ENCODE peak calls at places on chromosomes 2 and 18, in nine cellular contexts. N is right lobe of liver; G is left ventricle myocardium inferior; D is spleen; Y is GM23248; T is effector memory CD4-positive, alpha-beta T cell; O is Panc1; E is OCI-LY7; U is AG04450. X is an unnamed sample. For H3K9me3, the result is how much of the 10 kb centered on the place peaks cover.

GRCh38 chr2:228181098-228182019 is at the start of gene SPHKAP:
- DNase-seq in N (no peak), G (peak), D (peak), Y (peak), T (no peak), O (no peak), E (no peak), U (no peak), X (no peak)

GRCh38 chr2:214649440-214650205 is 159.9 kb downstream of the BARD1 start:
- DNase-seq in N (no peak), G (no peak), D (no peak), Y (peak), T (no peak), O (no peak), E (no peak), U (no peak), X (no peak)

GRCh38 chr2:69309336-69310048 is 77.5 kb downstream of the GFPT1 start:
- DNase-seq in N (no peak), G (peak), D (no peak), Y (peak), T (no peak), O (no peak), E (no peak), U (no peak), X (no peak)

GRCh38 chr18:5317186-5317585 is 21.7 kb upstream of the ZBTB14 start:
- DNase-seq in N (no peak), G (no peak), D (no peak), Y (peak), T (no peak), O (no peak), E (no peak), U (no peak), X (no peak)

GRCh38 chr2:241795021-241795999 is 13.7 kb upstream of the NEU4 start:
- DNase-seq in N (no peak), G (peak), D (no peak), Y (no peak), T (no peak), O (no peak), E (no peak), U (no peak), X (no peak)

GRCh38 chr2:237790353-237790752 is 8.2 kb upstream of the RBM44 start:
- DNase-seq in N (no peak), G (no peak), D (no peak), Y (peak), T (no peak), O (no peak), E (no peak), U (peak), X (no peak)

GRCh38 chr2:238501311-238501710 is 74.6 kb downstream of the ASB1 start:
- DNase-seq in N (no peak), G (no peak), D (peak), Y (no peak), T (no peak), O (no peak), E (no peak), U (no peak), X (no peak)

GRCh38 chr2:25280066-25280687 is 61.5 kb downstream of the DNMT3A start:
- DNase-seq in N (no peak), G (no peak), D (no peak), Y (no peak), T (no peak), O (no peak), E (no peak), U (no peak), X (peak)

GRCh38 chr18:66819235-66819634 is 215.3 kb upstream of the CDH19 start:
- DNase-seq in N (no peak), G (no peak), D (no peak), Y (no peak), T (no peak), O (no peak), E (no peak), U (no peak), X (no peak)

GRCh38 chr2:14626873-14627272 is 5.6 kb upstream of the LRATD1 start:
- DNase-seq in N (no peak), G (no peak), D (no peak), Y (no peak), T (no peak), O (no peak), E (no peak), U (no peak), X (peak)

GRCh38 chr2:8754056-8754790 is 72.4 kb downstream of the ID2 start:
- DNase-seq in N (no peak), G (no peak), D (no peak), Y (peak), T (no peak), O (no peak), E (no peak), U (no peak), X (no peak)

GRCh38 chr18:10715791-10716190 is 190.0 kb downstream of the NAPG start:
- DNase-seq in N (no peak), G (no peak), D (no peak), Y (peak), T (no peak), O (no peak), E (no peak), U (no peak), X (no peak)

GRCh38 chr18:80172056-80172455 is 63.0 kb downstream of the ADNP2 start:
- DNase-seq in N (no peak), G (no peak), D (no peak), Y (no peak), T (no peak), O (no peak), E (no peak), U (no peak), X (no peak)

GRCh38 chr2:196399736-196400691 is 228.6 kb upstream of the STK17B start:
- DNase-seq in N (no peak), G (no peak), D (no peak), Y (peak), T (no peak), O (peak), E (no peak), U (peak), X (no peak)

GRCh38 chr2:7592618-7593140 is 675.5 kb downstream of the RNF144A start:
- DNase-seq in N (no peak), G (no peak), D (no peak), Y (no peak), T (no peak), O (no peak), E (no peak), U (no peak), X (no peak)

GRCh38 chr2:60296219-60296955 is 257.1 kb downstream of the BCL11A start:
- DNase-seq in N (no peak), G (no peak), D (no peak), Y (no peak), T (no peak), O (no peak), E (no peak), U (no peak), X (no peak)

GRCh38 chr2:64325852-64326577 is 127.9 kb upstream of the LGALSL start:
- DNase-seq in N (no peak), G (no peak), D (no peak), Y (no peak), T (no peak), O (no peak), E (peak), U (no peak), X (no peak)

GRCh38 chr2:59690849-59691248 is 862.6 kb downstream of the BCL11A start:
- DNase-seq in N (no peak), G (peak), D (no peak), Y (no peak), T (no peak), O (no peak), E (no peak), U (no peak), X (no peak)

GRCh38 chr2:67865871-67866386 is 196.9 kb downstream of the C1D start:
- DNase-seq in N (no peak), G (no peak), D (no peak), Y (no peak), T (no peak), O (no peak), E (no peak), U (no peak), X (no peak)

GRCh38 chr2:62568983-62569837 is 63.2 kb upstream of the TMEM17 start:
- DNase-seq in N (no peak), G (no peak), D (no peak), Y (no peak), T (no peak), O (no peak), E (no peak), U (no peak), X (no peak)

GRCh38 chr2:222423632-222424280 is 587 bp upstream of the SGPP2 start:
- DNase-seq in N (no peak), G (no peak), D (no peak), Y (no peak), T (no peak), O (no peak), E (no peak), U (no peak), X (peak)

GRCh38 chr2:40820319-40820718 is 368.4 kb upstream of the SLC8A1 start:
- DNase-seq in N (no peak), G (no peak), D (no peak), Y (peak), T (no peak), O (no peak), E (no peak), U (no peak), X (no peak)

GRCh38 chr18:33579868-33580205 is 1.8 kb downstream of the ASXL3 start:
- DNase-seq in N (no peak), G (no peak), D (no peak), Y (no peak), T (no peak), O (no peak), E (no peak), U (no peak), X (no peak)

GRCh38 chr18:32730620-32731021 is 42.2 kb downstream of the KLHL14 start:
- DNase-seq in N (no peak), G (no peak), D (no peak), Y (peak), T (no peak), O (peak), E (peak), U (no peak), X (no peak)

GRCh38 chr2:160365691-160366367 is 127.8 kb downstream of the RBMS1 start:
- DNase-seq in N (no peak), G (peak), D (no peak), Y (peak), T (no peak), O (no peak), E (no peak), U (no peak), X (no peak)

GRCh38 chr2:101788995-101789970 is 91.8 kb downstream of the MAP4K4 start:
- DNase-seq in N (no peak), G (no peak), D (no peak), Y (no peak), T (no peak), O (no peak), E (no peak), U (no peak), X (no peak)

GRCh38 chr2:220434365-220434764 is 806.9 kb downstream of the SLC4A3 start:
- DNase-seq in N (no peak), G (no peak), D (no peak), Y (peak), T (no peak), O (no peak), E (no peak), U (peak), X (no peak)

GRCh38 chr2:42297322-42297936 is 63.6 kb downstream of the COX7A2L start:
- DNase-seq in N (no peak), G (no peak), D (no peak), Y (no peak), T (no peak), O (no peak), E (peak), U (no peak), X (no peak)

GRCh38 chr2:240643811-240644150 is 18.5 kb downstream of the GPR35 start:
- DNase-seq in N (no peak), G (peak), D (no peak), Y (no peak), T (no peak), O (no peak), E (no peak), U (no peak), X (no peak)

GRCh38 chr2:226601881-226602280 is 197.7 kb downstream of the IRS1 start:
- DNase-seq in N (no peak), G (no peak), D (no peak), Y (peak), T (no peak), O (no peak), E (no peak), U (peak), X (no peak)

GRCh38 chr18:75783816-75784215 is 356.3 kb upstream of the SMIM21 start:
- DNase-seq in N (no peak), G (no peak), D (no peak), Y (no peak), T (no peak), O (no peak), E (no peak), U (no peak), X (no peak)

GRCh38 chr2:156818944-156819343 is 382.8 kb downstream of the GPD2 start:
- DNase-seq in N (no peak), G (no peak), D (no peak), Y (peak), T (no peak), O (no peak), E (no peak), U (no peak), X (no peak)

GRCh38 chr18:65754121-65754520 is 3.3 kb downstream of the CDH7 start:
- DNase-seq in N (no peak), G (no peak), D (no peak), Y (no peak), T (no peak), O (no peak), E (no peak), U (no peak), X (no peak)

GRCh38 chr18:58996131-58996632 is 131.5 kb downstream of the ZNF532 start:
- DNase-seq in N (no peak), G (no peak), D (no peak), Y (peak), T (no peak), O (no peak), E (no peak), U (peak), X (no peak)

GRCh38 chr2:123762221-123762620 is 262.9 kb upstream of the CNTNAP5 start:
- DNase-seq in N (no peak), G (no peak), D (no peak), Y (no peak), T (no peak), O (no peak), E (no peak), U (no peak), X (no peak)
- H3K9me3 ChIP-seq in N (under half), G (half or more), D (under half), Y (under half), T (under half), O (under half), E (under half), U (under half), X (under half)

GRCh38 chr2:37767051-37767450 is 95.6 kb upstream of the CDC42EP3 start:
- DNase-seq in N (no peak), G (no peak), D (no peak), Y (peak), T (no peak), O (no peak), E (no peak), U (no peak), X (no peak)

GRCh38 chr2:37764739-37765138 is 93.3 kb upstream of the CDC42EP3 start:
- DNase-seq in N (no peak), G (no peak), D (no peak), Y (no peak), T (no peak), O (no peak), E (no peak), U (no peak), X (no peak)

GRCh38 chr2:37768491-37768925 is 97.1 kb upstream of the CDC42EP3 start:
- DNase-seq in N (no peak), G (no peak), D (no peak), Y (peak), T (no peak), O (no peak), E (no peak), U (peak), X (peak)

GRCh38 chr2:37764108-37764507 is 92.7 kb upstream of the CDC42EP3 start:
- DNase-seq in N (no peak), G (no peak), D (no peak), Y (no peak), T (no peak), O (no peak), E (no peak), U (no peak), X (no peak)

GRCh38 chr2:37766087-37766486 is 94.6 kb upstream of the CDC42EP3 start:
- DNase-seq in N (no peak), G (no peak), D (no peak), Y (peak), T (no peak), O (no peak), E (no peak), U (no peak), X (no peak)
- H3K4me3 ChIP-seq in N (no peak), G (no peak), D (no peak), Y (peak), T (no peak), O (no peak), E (no peak), U (no peak), X (no peak)

GRCh38 chr2:80943487-80943886 is 638.9 kb upstream of the LRRTM1 start:
- DNase-seq in N (no peak), G (no peak), D (no peak), Y (no peak), T (no peak), O (no peak), E (no peak), U (no peak), X (no peak)
- H3K9me3 ChIP-seq in N (under half), G (under half), D (under half), Y (under half), T (under half), O (under half), E (under half), U (under half), X (under half)

GRCh38 chr18:23236876-23237468 is 101.7 kb downstream of the CABLES1 start:
- DNase-seq in N (peak), G (no peak), D (peak), Y (no peak), T (no peak), O (no peak), E (no peak), U (no peak), X (no peak)
- H3K4me3 ChIP-seq in N (no peak), G (peak), D (no peak), Y (peak), T (no peak), O (no peak), E (peak), U (no peak), X (no peak)

GRCh38 chr18:76905821-76906220 is 83.5 kb downstream of the ZNF236 start:
- DNase-seq in N (no peak), G (no peak), D (no peak), Y (no peak), T (no peak), O (no peak), E (no peak), U (no peak), X (no peak)

GRCh38 chr18:76908277-76908676 is 85.9 kb downstream of the ZNF236 start:
- DNase-seq in N (no peak), G (no peak), D (no peak), Y (no peak), T (no peak), O (no peak), E (no peak), U (no peak), X (no peak)

GRCh38 chr18:76903386-76903785 is 81.0 kb downstream of the ZNF236 start:
- DNase-seq in N (no peak), G (no peak), D (no peak), Y (peak), T (no peak), O (no peak), E (no peak), U (no peak), X (no peak)
- H3K9me3 ChIP-seq in N (under half), G (under half), D (under half), Y (under half), T (under half), O (under half), E (under half), U (under half), X (under half)

GRCh38 chr2:20170646-20171250 is 54.2 kb downstream of the SDC1 start:
- DNase-seq in N (no peak), G (no peak), D (no peak), Y (no peak), T (no peak), O (no peak), E (no peak), U (no peak), X (no peak)

GRCh38 chr2:20169796-20170467 is 55.0 kb downstream of the SDC1 start:
- DNase-seq in N (no peak), G (no peak), D (no peak), Y (peak), T (no peak), O (no peak), E (no peak), U (no peak), X (no peak)

GRCh38 chr2:20173064-20173463 is 51.9 kb downstream of the SDC1 start:
- DNase-seq in N (peak), G (no peak), D (peak), Y (no peak), T (no peak), O (no peak), E (no peak), U (no peak), X (no peak)

GRCh38 chr2:20172273-20173052 is 52.5 kb downstream of the SDC1 start:
- DNase-seq in N (no peak), G (no peak), D (peak), Y (no peak), T (no peak), O (no peak), E (no peak), U (no peak), X (peak)

DNA sequence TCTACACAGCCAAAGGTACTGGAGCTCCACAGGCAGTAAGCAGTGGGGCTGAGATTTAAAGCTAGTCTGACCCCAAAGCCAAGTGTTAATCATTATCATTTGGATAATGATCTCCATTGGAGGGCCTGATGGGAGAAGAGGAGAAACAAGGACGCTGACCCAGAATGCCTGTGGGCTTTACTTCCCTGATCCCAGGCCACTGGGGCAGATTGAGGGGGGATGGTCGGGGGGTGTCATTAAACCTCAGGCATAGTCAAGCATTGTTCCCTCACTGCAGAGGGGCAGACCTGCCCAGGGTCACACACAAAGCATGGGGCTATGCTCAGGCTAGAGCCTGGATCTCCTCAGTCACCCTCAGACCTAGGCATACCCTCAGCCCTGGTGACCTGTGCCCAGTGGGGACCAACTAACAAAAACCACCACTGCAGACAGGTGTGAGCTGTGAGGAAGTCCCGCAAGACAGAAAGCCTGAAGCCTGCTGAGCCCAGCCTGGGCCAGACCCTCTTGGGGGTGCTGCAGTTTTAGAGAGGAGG is 53.4 kb downstream of the SDC1 start:
- DNase-seq in N (no peak), G (no peak), D (no peak), Y (no peak), T (no peak), O (no peak), E (no peak), U (no peak), X (no peak)
- H3K4me3 ChIP-seq in N (no peak), G (no peak), D (no peak), Y (no peak), T (no peak), O (no peak), E (no peak), U (no peak), X (no peak)

GRCh38 chr2:144253743-144254142 is 266.2 kb downstream of the ZEB2 start:
- DNase-seq in N (no peak), G (no peak), D (no peak), Y (no peak), T (no peak), O (no peak), E (no peak), U (no peak), X (no peak)
- H3K9me3 ChIP-seq in N (under half), G (under half), D (half or more), Y (under half), T (under half), O (under half), E (under half), U (under half), X (under half)

DNA sequence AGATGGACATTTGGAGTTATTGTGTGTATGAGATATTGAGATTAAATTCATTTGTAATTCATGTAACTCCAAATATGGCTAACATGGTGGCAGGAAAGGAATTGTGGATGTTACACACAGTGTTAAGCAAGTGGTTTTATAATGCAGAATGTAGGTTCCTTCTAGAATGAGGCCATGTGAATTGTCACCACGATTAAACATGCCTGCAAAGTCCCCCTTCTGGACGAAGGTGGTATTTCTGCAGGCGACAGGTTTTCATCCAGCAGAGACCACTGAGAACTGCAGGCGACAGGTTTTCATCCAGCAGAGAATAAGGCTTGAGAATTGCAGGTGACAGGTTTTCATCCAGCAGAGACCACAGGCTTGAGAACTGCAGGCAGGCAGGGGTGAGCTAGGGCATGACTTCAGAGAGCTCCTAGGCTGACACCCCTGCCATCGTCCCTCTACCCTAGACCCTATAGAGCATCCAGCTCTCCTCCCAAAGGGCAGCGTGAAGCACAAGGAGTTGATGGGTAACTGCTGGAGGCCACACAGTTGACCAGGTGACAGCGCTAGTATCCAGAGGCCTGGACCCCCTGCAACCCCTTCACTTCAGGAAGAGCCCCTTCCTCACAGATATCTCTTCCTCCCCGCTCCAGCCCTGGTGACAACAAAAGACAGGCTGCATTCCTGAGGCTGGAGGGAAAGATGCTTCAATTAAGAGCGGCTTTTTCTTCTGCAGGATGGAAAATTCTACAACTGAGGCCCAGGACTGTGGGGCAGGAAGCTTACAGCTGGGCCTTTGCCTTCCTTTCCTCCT is 175.8 kb downstream of the LOXHD1 start:
- DNase-seq in N (no peak), G (peak), D (no peak), Y (peak), T (peak), O (no peak), E (peak), U (peak), X (peak)
- H3K4me3 ChIP-seq in N (no peak), G (no peak), D (no peak), Y (no peak), T (no peak), O (no peak), E (no peak), U (no peak), X (no peak)